ENCODE peak calls at places on chromosomes 16 and 17, in four cellular contexts. One of them, this sample, is unnamed.
A peak's percentile ranks its signal among the peaks of the same experiment; 100 is the strongest.

GRCh38 chr16:28823291-28823718 is 506 bp downstream of the ATXN2L start:
- DNase-seq in SK-N-SH: no peak
- DNase-seq in K562: no peak
- DNase-seq in A549: no peak
- DNase-seq in this sample: no peak

GRCh38 chr16:75074920-75075687 is 41.5 kb downstream of the LDHD start:
- DNase-seq in A549: no peak
- DNase-seq in K562: peak; percentile 82
- DNase-seq in SK-N-SH: no peak
- DNase-seq in this sample: no peak

GRCh38 chr17:9456265-9456664 is 119.4 kb downstream of the STX8 start:
- DNase-seq in SK-N-SH: no peak
- DNase-seq in K562: peak; percentile 10
- DNase-seq in A549: no peak
- DNase-seq in this sample: no peak

GRCh38 chr17:59756236-59756818 is 48.9 kb downstream of the VMP1 start:
- DNase-seq in SK-N-SH: no peak
- DNase-seq in A549: peak; percentile 69
- DNase-seq in K562: no peak
- DNase-seq in this sample: peak; percentile 66

GRCh38 chr17:17515921-17516295 is 19.7 kb upstream of the RASD1 start:
- DNase-seq in SK-N-SH: no peak
- DNase-seq in A549: no peak
- DNase-seq in K562: no peak
- DNase-seq in this sample: no peak

GRCh38 chr16:8892101-8892575 is 10.0 kb downstream of the LITAFD start:
- DNase-seq in A549: no peak
- DNase-seq in K562: no peak
- DNase-seq in SK-N-SH: no peak
- DNase-seq in this sample: no peak

GRCh38 chr17:82435103-82435502 is 15.4 kb downstream of the CYBC1 start:
- DNase-seq in SK-N-SH: no peak
- DNase-seq in A549: no peak
- DNase-seq in K562: no peak
- DNase-seq in this sample: no peak

GRCh38 chr16:50011707-50012106 is 13.3 kb upstream of the CNEP1R1 start:
- DNase-seq in A549: no peak
- DNase-seq in K562: no peak
- DNase-seq in SK-N-SH: no peak
- DNase-seq in this sample: no peak

GRCh38 chr17:82684207-82684903 is 14.1 kb downstream of the RAB40B start:
- DNase-seq in K562: no peak
- DNase-seq in A549: peak; percentile 81
- DNase-seq in SK-N-SH: no peak
- DNase-seq in this sample: no peak

GRCh38 chr17:27756467-27757371 is 43.6 kb downstream of the NOS2 start:
- DNase-seq in K562: peak; percentile 75
- DNase-seq in A549: peak; percentile 39
- DNase-seq in SK-N-SH: peak; percentile 53
- DNase-seq in this sample: peak; percentile 47

GRCh38 chr16:23269248-23270091 is 32.6 kb upstream of the SCNN1B start:
- DNase-seq in A549: no peak
- DNase-seq in K562: peak; percentile 20
- DNase-seq in SK-N-SH: no peak
- DNase-seq in this sample: no peak

GRCh38 chr16:3187798-3188674 is at the start of gene OR1F1:
- DNase-seq in SK-N-SH: peak; percentile 78
- DNase-seq in K562: peak; percentile 83
- DNase-seq in A549: peak; percentile 69
- DNase-seq in this sample: no peak
- TF ChIP-seq REST in SK-N-SH: no peak
- TF ChIP-seq REST in K562: no peak
- TF ChIP-seq REST in A549: no peak
- TF ChIP-seq REST in this sample: no peak

GRCh38 chr16:73063854-73064226 is 15.9 kb upstream of the ZFHX3 start:
- DNase-seq in K562: no peak
- DNase-seq in SK-N-SH: no peak
- DNase-seq in A549: no peak
- DNase-seq in this sample: no peak
- TF ChIP-seq REST in K562: no peak
- TF ChIP-seq REST in SK-N-SH: no peak
- TF ChIP-seq REST in A549: no peak
- TF ChIP-seq REST in this sample: no peak

GRCh38 chr17:4233668-4234258 is 30.0 kb downstream of the ANKFY1 start:
- DNase-seq in A549: no peak
- DNase-seq in K562: no peak
- DNase-seq in SK-N-SH: no peak
- DNase-seq in this sample: no peak

GRCh38 chr17:4232168-4232813 is 31.5 kb downstream of the ANKFY1 start:
- DNase-seq in K562: no peak
- DNase-seq in A549: no peak
- DNase-seq in SK-N-SH: no peak
- DNase-seq in this sample: no peak

GRCh38 chr17:4234406-4234805 is 29.4 kb downstream of the ANKFY1 start:
- DNase-seq in A549: no peak
- DNase-seq in SK-N-SH: no peak
- DNase-seq in K562: no peak
- DNase-seq in this sample: no peak

GRCh38 chr17:4229627-4230026 is 34.2 kb downstream of the ANKFY1 start:
- DNase-seq in SK-N-SH: no peak
- DNase-seq in A549: no peak
- DNase-seq in K562: no peak
- DNase-seq in this sample: no peak

GRCh38 chr17:4230142-4230541 is 33.6 kb downstream of the ANKFY1 start:
- DNase-seq in SK-N-SH: no peak
- DNase-seq in A549: peak; percentile 74
- DNase-seq in K562: no peak
- DNase-seq in this sample: no peak
- TF ChIP-seq REST in SK-N-SH: peak; percentile 77
- TF ChIP-seq REST in A549: no peak
- TF ChIP-seq REST in K562: no peak
- TF ChIP-seq REST in this sample: no peak

DNA sequence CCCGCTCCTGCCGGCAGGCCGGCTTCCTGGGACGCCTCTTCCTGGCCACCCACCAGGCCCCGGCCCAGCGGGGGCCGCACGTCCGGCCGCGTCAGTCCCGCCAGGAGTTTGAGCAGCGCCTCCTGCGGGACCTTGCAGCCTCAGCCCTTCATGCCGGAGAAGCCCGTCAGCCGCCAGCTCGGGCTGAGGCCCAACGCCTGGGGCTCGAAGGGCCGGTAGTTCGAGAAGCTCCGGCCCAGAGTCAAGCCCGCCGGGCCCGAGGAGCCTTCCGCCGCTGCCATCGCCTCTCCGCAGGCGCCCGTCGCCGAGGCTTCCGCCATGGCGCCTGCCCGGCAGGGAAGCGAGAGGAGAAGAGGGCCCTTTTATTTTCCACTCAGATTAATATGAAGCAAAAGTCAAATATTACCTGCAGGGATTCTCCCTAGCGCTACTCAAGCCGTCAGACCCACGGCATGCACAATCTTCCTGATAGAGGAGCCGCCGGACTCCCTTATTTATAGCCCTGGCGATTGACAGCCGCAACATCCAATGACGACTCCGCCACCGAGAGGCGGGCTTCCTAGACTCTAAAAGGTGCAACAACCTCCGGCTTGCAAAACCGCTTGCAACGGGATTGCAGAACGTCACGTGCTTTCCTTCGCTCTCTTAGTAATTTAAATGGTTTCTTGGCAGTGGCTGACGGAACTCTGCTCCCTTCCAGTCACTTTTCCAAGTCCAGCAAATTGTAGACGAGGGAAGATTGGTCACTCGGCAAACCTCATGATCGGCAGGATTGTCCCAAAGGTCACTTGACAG is at the start of gene SEPHS2:
- DNase-seq in SK-N-SH: peak; percentile 95
- DNase-seq in A549: peak; percentile 92
- DNase-seq in K562: peak; percentile 99
- DNase-seq in this sample: peak; percentile 95
- TF ChIP-seq REST in SK-N-SH: no peak
- TF ChIP-seq REST in A549: peak; percentile 56
- TF ChIP-seq REST in K562: peak; percentile 32
- TF ChIP-seq REST in this sample: no peak

GRCh38 chr17:20852541-20853370 is 190.1 kb downstream of the USP22 start:
- DNase-seq in A549: no peak
- DNase-seq in SK-N-SH: peak; percentile 33
- DNase-seq in K562: peak; percentile 49
- DNase-seq in this sample: no peak
- TF ChIP-seq REST in A549: no peak
- TF ChIP-seq REST in SK-N-SH: no peak
- TF ChIP-seq REST in K562: no peak
- TF ChIP-seq REST in this sample: no peak

DNA sequence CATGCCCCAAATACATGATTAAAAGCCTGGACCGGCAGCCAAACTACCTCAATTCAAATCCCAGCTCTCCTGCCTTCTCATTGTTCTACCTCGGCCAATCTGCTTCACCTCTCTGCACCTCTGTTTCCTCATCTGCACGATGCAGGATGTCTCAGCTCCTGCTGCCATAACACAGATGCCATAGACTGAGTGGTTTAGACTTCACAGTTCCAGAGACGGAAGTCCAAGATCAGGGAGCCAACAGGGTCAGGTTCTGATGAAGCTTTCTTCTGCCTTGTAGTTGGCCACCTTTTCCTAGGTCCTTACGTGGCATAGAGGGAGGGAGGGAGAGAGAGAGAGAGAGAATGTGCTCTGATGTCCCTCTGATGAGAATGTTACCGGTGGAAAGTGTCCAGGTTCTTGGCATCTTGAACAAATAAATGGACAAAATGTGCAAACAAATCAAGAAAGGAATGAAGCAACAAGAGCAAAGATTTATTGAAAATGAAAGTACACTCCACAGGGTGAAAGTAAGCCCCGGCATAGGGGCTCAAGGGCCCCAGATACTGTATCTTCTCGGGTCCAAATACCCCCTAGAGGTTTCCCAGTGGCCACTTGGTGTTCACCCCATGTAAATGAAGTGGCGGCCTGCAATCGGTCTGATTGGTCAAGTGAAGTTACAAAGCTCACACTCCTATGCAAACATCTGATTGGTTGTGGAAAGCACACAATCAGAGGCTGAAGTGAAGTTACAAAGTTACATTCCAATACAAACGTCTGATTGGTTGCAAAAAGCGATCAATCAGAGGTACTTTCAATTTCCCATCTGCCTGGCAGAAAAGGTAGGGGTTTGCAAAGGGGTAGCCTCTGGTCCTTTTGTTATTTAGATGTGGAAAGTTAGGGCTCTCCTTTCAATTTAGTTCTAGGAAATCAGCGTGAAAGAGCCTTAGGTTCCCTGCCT is 43.3 kb upstream of the ZCCHC14 start:
- DNase-seq in A549: no peak
- DNase-seq in K562: no peak
- DNase-seq in SK-N-SH: no peak
- DNase-seq in this sample: no peak
- TF ChIP-seq REST in A549: no peak
- TF ChIP-seq REST in K562: no peak
- TF ChIP-seq REST in SK-N-SH: no peak
- TF ChIP-seq REST in this sample: no peak